ENCODE peak calls at places on chromosomes 4 and X, in six cellular contexts. One of them, this sample, is unnamed.
A peak's percentile ranks its signal among the peaks of the same experiment; 100 is the strongest.

GRCh38 chr4:2135083-2135482 is 76.0 kb downstream of the NAT8L start:
- DNase-seq in A673: peak; percentile 72
- DNase-seq in right lobe of liver: no peak
- DNase-seq in fibroblast of villous mesenchyme: peak; percentile 64
- DNase-seq in left ventricle myocardium inferior: no peak
- DNase-seq in BE2C: no peak
- DNase-seq in this sample: no peak

GRCh38 chrX:78673256-78673655 is 14.1 kb upstream of the RTL3 start:
- DNase-seq in left ventricle myocardium inferior: no peak
- DNase-seq in BE2C: no peak
- DNase-seq in fibroblast of villous mesenchyme: no peak
- DNase-seq in A673: no peak
- DNase-seq in right lobe of liver: no peak
- DNase-seq in this sample: no peak

GRCh38 chr4:126458993-126459392 is 1144.2 kb downstream of the FAT4 start:
- DNase-seq in left ventricle myocardium inferior: no peak
- DNase-seq in BE2C: no peak
- DNase-seq in right lobe of liver: no peak
- DNase-seq in A673: no peak
- DNase-seq in fibroblast of villous mesenchyme: peak; percentile 68
- DNase-seq in this sample: no peak

GRCh38 chrX:79452879-79453278 is 85.7 kb upstream of the ITM2A start:
- DNase-seq in right lobe of liver: no peak
- DNase-seq in BE2C: no peak
- DNase-seq in A673: no peak
- DNase-seq in left ventricle myocardium inferior: no peak
- DNase-seq in fibroblast of villous mesenchyme: no peak
- DNase-seq in this sample: no peak

GRCh38 chr4:21835712-21836111 is 112.9 kb downstream of the KCNIP4 start:
- DNase-seq in A673: no peak
- DNase-seq in fibroblast of villous mesenchyme: no peak
- DNase-seq in right lobe of liver: no peak
- DNase-seq in left ventricle myocardium inferior: no peak
- DNase-seq in BE2C: no peak
- DNase-seq in this sample: no peak

GRCh38 chr4:47031713-47032404 is 492 bp downstream of the GABRB1 start:
- DNase-seq in BE2C: no peak
- DNase-seq in left ventricle myocardium inferior: no peak
- DNase-seq in fibroblast of villous mesenchyme: no peak
- DNase-seq in A673: peak; percentile 11
- DNase-seq in right lobe of liver: no peak
- DNase-seq in this sample: no peak

GRCh38 chr4:40046311-40046980 is 10.2 kb upstream of the N4BP2 start:
- DNase-seq in A673: no peak
- DNase-seq in fibroblast of villous mesenchyme: peak; percentile 79
- DNase-seq in BE2C: no peak
- DNase-seq in left ventricle myocardium inferior: no peak
- DNase-seq in right lobe of liver: peak; percentile 68
- DNase-seq in this sample: no peak

GRCh38 chrX:51192104-51192503 is 140.5 kb upstream of the NUDT10 start:
- DNase-seq in A673: no peak
- DNase-seq in right lobe of liver: no peak
- DNase-seq in fibroblast of villous mesenchyme: no peak
- DNase-seq in BE2C: no peak
- DNase-seq in left ventricle myocardium inferior: no peak
- DNase-seq in this sample: no peak

GRCh38 chrX:45077748-45078424 is 122.8 kb downstream of the DIPK2B start:
- DNase-seq in fibroblast of villous mesenchyme: no peak
- DNase-seq in left ventricle myocardium inferior: no peak
- DNase-seq in A673: no peak
- DNase-seq in BE2C: no peak
- DNase-seq in right lobe of liver: no peak
- DNase-seq in this sample: no peak

GRCh38 chr4:6257243-6258025 is 12.2 kb upstream of the WFS1 start:
- DNase-seq in fibroblast of villous mesenchyme: no peak
- DNase-seq in BE2C: no peak
- DNase-seq in A673: no peak
- DNase-seq in left ventricle myocardium inferior: no peak
- DNase-seq in right lobe of liver: no peak
- DNase-seq in this sample: no peak

GRCh38 chrX:118109065-118109464 is 7.5 kb downstream of the KLHL13 start:
- DNase-seq in A673: no peak
- DNase-seq in left ventricle myocardium inferior: no peak
- DNase-seq in fibroblast of villous mesenchyme: no peak
- DNase-seq in right lobe of liver: no peak
- DNase-seq in BE2C: no peak
- DNase-seq in this sample: no peak

GRCh38 chr4:24659241-24659961 is 75.0 kb upstream of the DHX15 start:
- DNase-seq in left ventricle myocardium inferior: no peak
- DNase-seq in fibroblast of villous mesenchyme: no peak
- DNase-seq in right lobe of liver: no peak
- DNase-seq in A673: no peak
- DNase-seq in BE2C: no peak
- DNase-seq in this sample: no peak

GRCh38 chrX:63349307-63349706 is 1.8 kb downstream of the SPIN4 start:
- DNase-seq in left ventricle myocardium inferior: no peak
- DNase-seq in right lobe of liver: no peak
- DNase-seq in BE2C: no peak
- DNase-seq in A673: no peak
- DNase-seq in fibroblast of villous mesenchyme: no peak
- DNase-seq in this sample: no peak

GRCh38 chrX:120604359-120604782 is 470 bp downstream of the MCTS1 start:
- DNase-seq in A673: peak; percentile 40
- DNase-seq in left ventricle myocardium inferior: no peak
- DNase-seq in fibroblast of villous mesenchyme: peak; percentile 68
- DNase-seq in right lobe of liver: no peak
- DNase-seq in BE2C: peak; percentile 19
- DNase-seq in this sample: peak; percentile 13

GRCh38 chrX:11296051-11296450 is 2.8 kb downstream of the AMELX start:
- DNase-seq in A673: no peak
- DNase-seq in BE2C: no peak
- DNase-seq in right lobe of liver: no peak
- DNase-seq in left ventricle myocardium inferior: no peak
- DNase-seq in fibroblast of villous mesenchyme: no peak
- DNase-seq in this sample: no peak

GRCh38 chr4:133320576-133321170 is 171.6 kb downstream of the PCDH10 start:
- DNase-seq in BE2C: peak; percentile 43
- DNase-seq in right lobe of liver: no peak
- DNase-seq in fibroblast of villous mesenchyme: peak; percentile 20
- DNase-seq in A673: peak; percentile 62
- DNase-seq in left ventricle myocardium inferior: no peak
- DNase-seq in this sample: no peak

GRCh38 chr4:37502070-37502469 is 184.1 kb downstream of the RELL1 start:
- DNase-seq in fibroblast of villous mesenchyme: no peak
- DNase-seq in right lobe of liver: no peak
- DNase-seq in A673: no peak
- DNase-seq in left ventricle myocardium inferior: no peak
- DNase-seq in BE2C: no peak
- DNase-seq in this sample: no peak

GRCh38 chr4:121073672-121074386 is 1.5 kb upstream of the NDNF start:
- DNase-seq in A673: no peak
- DNase-seq in left ventricle myocardium inferior: no peak
- DNase-seq in right lobe of liver: no peak
- DNase-seq in fibroblast of villous mesenchyme: no peak
- DNase-seq in BE2C: no peak
- DNase-seq in this sample: no peak

GRCh38 chr4:129093173-129093974 is at the start of gene SCLT1:
- DNase-seq in left ventricle myocardium inferior: peak; percentile 99
- DNase-seq in right lobe of liver: peak; percentile 99
- DNase-seq in BE2C: peak; percentile 99
- DNase-seq in fibroblast of villous mesenchyme: peak; percentile 99
- DNase-seq in A673: peak; percentile 98
- DNase-seq in this sample: peak; percentile 99

GRCh38 chrX:37757082-37757481 is 22.8 kb upstream of the CYBB start:
- DNase-seq in fibroblast of villous mesenchyme: no peak
- DNase-seq in BE2C: no peak
- DNase-seq in left ventricle myocardium inferior: no peak
- DNase-seq in right lobe of liver: no peak
- DNase-seq in A673: no peak
- DNase-seq in this sample: no peak

GRCh38 chr4:56786955-56787354 is 34.5 kb downstream of the SPINK2 start:
- DNase-seq in fibroblast of villous mesenchyme: peak; percentile 98
- DNase-seq in BE2C: peak; percentile 8
- DNase-seq in left ventricle myocardium inferior: peak; percentile 76
- DNase-seq in A673: no peak
- DNase-seq in right lobe of liver: peak; percentile 35
- DNase-seq in this sample: no peak

GRCh38 chrX:13488706-13489105 is 80.7 kb upstream of the EGFL6 start:
- DNase-seq in right lobe of liver: no peak
- DNase-seq in fibroblast of villous mesenchyme: no peak
- DNase-seq in left ventricle myocardium inferior: no peak
- DNase-seq in A673: no peak
- DNase-seq in BE2C: no peak
- DNase-seq in this sample: no peak

GRCh38 chr4:12399781-12400180 is 971.1 kb upstream of the HS3ST1 start:
- DNase-seq in fibroblast of villous mesenchyme: no peak
- DNase-seq in left ventricle myocardium inferior: no peak
- DNase-seq in A673: no peak
- DNase-seq in BE2C: no peak
- DNase-seq in right lobe of liver: no peak
- DNase-seq in this sample: no peak

GRCh38 chr4:106258145-106259045 is 57.6 kb downstream of the TBCK start:
- DNase-seq in left ventricle myocardium inferior: no peak
- DNase-seq in fibroblast of villous mesenchyme: peak; percentile 36
- DNase-seq in right lobe of liver: no peak
- DNase-seq in BE2C: no peak
- DNase-seq in A673: no peak
- DNase-seq in this sample: no peak

GRCh38 chr4:118814901-118815300 is 21.0 kb downstream of the SEC24D start:
- DNase-seq in right lobe of liver: no peak
- DNase-seq in A673: no peak
- DNase-seq in BE2C: no peak
- DNase-seq in left ventricle myocardium inferior: no peak
- DNase-seq in fibroblast of villous mesenchyme: no peak
- DNase-seq in this sample: peak; percentile 54

GRCh38 chrX:23908219-23909003 is 605 bp downstream of the CXorf58 start:
- DNase-seq in fibroblast of villous mesenchyme: no peak
- DNase-seq in BE2C: no peak
- DNase-seq in A673: peak; percentile 19
- DNase-seq in right lobe of liver: no peak
- DNase-seq in left ventricle myocardium inferior: no peak
- DNase-seq in this sample: no peak

GRCh38 chrX:38999967-39000745 is 198.9 kb downstream of the MID1IP1 start:
- DNase-seq in left ventricle myocardium inferior: no peak
- DNase-seq in BE2C: peak; percentile 34
- DNase-seq in right lobe of liver: no peak
- DNase-seq in fibroblast of villous mesenchyme: peak; percentile 69
- DNase-seq in A673: no peak
- DNase-seq in this sample: no peak

GRCh38 chr4:144872508-144873293 is 225.3 kb downstream of the ANAPC10 start:
- DNase-seq in fibroblast of villous mesenchyme: peak; percentile 23
- DNase-seq in BE2C: no peak
- DNase-seq in right lobe of liver: no peak
- DNase-seq in left ventricle myocardium inferior: no peak
- DNase-seq in A673: no peak
- DNase-seq in this sample: no peak

GRCh38 chr4:24923550-24923949 is 10.7 kb upstream of the CCDC149 start:
- DNase-seq in right lobe of liver: no peak
- DNase-seq in left ventricle myocardium inferior: no peak
- DNase-seq in A673: no peak
- DNase-seq in fibroblast of villous mesenchyme: no peak
- DNase-seq in BE2C: no peak
- DNase-seq in this sample: no peak

GRCh38 chr4:39118034-39118658 is 56.1 kb downstream of the KLHL5 start:
- DNase-seq in BE2C: no peak
- DNase-seq in A673: no peak
- DNase-seq in left ventricle myocardium inferior: no peak
- DNase-seq in fibroblast of villous mesenchyme: peak; percentile 73
- DNase-seq in right lobe of liver: no peak
- DNase-seq in this sample: no peak

GRCh38 chr4:24105183-24106039 is 215.6 kb upstream of the PPARGC1A start:
- DNase-seq in A673: no peak
- DNase-seq in fibroblast of villous mesenchyme: peak; percentile 87
- DNase-seq in left ventricle myocardium inferior: no peak
- DNase-seq in BE2C: no peak
- DNase-seq in right lobe of liver: no peak
- DNase-seq in this sample: no peak

GRCh38 chr4:24643774-24644520 is 59.6 kb upstream of the DHX15 start:
- DNase-seq in A673: no peak
- DNase-seq in fibroblast of villous mesenchyme: peak; percentile 36
- DNase-seq in left ventricle myocardium inferior: no peak
- DNase-seq in BE2C: no peak
- DNase-seq in right lobe of liver: no peak
- DNase-seq in this sample: no peak

GRCh38 chr4:121484633-121485032 is 103.8 kb upstream of the QRFPR start:
- DNase-seq in right lobe of liver: no peak
- DNase-seq in BE2C: peak; percentile 34
- DNase-seq in fibroblast of villous mesenchyme: peak; percentile 69
- DNase-seq in left ventricle myocardium inferior: no peak
- DNase-seq in A673: peak; percentile 70
- DNase-seq in this sample: peak; percentile 36

GRCh38 chr4:110632506-110633357 is 9.9 kb upstream of the PITX2 start:
- DNase-seq in BE2C: no peak
- DNase-seq in right lobe of liver: no peak
- DNase-seq in left ventricle myocardium inferior: no peak
- DNase-seq in fibroblast of villous mesenchyme: peak; percentile 55
- DNase-seq in A673: no peak
- DNase-seq in this sample: no peak

GRCh38 chr4:113106076-113106475 is 56.6 kb downstream of the ANK2 start:
- DNase-seq in fibroblast of villous mesenchyme: peak; percentile 53
- DNase-seq in BE2C: no peak
- DNase-seq in left ventricle myocardium inferior: no peak
- DNase-seq in A673: peak; percentile 60
- DNase-seq in right lobe of liver: no peak
- DNase-seq in this sample: no peak
- TF ChIP-seq CTCF in fibroblast of villous mesenchyme: peak; percentile 38
- TF ChIP-seq CTCF in BE2C: peak; percentile 51
- TF ChIP-seq CTCF in left ventricle myocardium inferior: peak; percentile 57
- TF ChIP-seq CTCF in A673: peak; percentile 51
- TF ChIP-seq CTCF in right lobe of liver: peak; percentile 57
- TF ChIP-seq CTCF in this sample: no peak

GRCh38 chr4:159899596-159899995 is 796.7 kb downstream of the RAPGEF2 start:
- DNase-seq in left ventricle myocardium inferior: no peak
- DNase-seq in right lobe of liver: no peak
- DNase-seq in A673: peak; percentile 21
- DNase-seq in BE2C: no peak
- DNase-seq in fibroblast of villous mesenchyme: no peak
- DNase-seq in this sample: no peak
- TF ChIP-seq CTCF in left ventricle myocardium inferior: no peak
- TF ChIP-seq CTCF in right lobe of liver: no peak
- TF ChIP-seq CTCF in A673: peak; percentile 31
- TF ChIP-seq CTCF in BE2C: peak; percentile 37
- TF ChIP-seq CTCF in fibroblast of villous mesenchyme: no peak
- TF ChIP-seq CTCF in this sample: no peak

GRCh38 chrX:30343206-30343605 is 34.0 kb upstream of the NR0B1 start:
- DNase-seq in A673: no peak
- DNase-seq in right lobe of liver: peak; percentile 17
- DNase-seq in BE2C: no peak
- DNase-seq in fibroblast of villous mesenchyme: no peak
- DNase-seq in left ventricle myocardium inferior: no peak
- DNase-seq in this sample: no peak
- TF ChIP-seq CTCF in A673: no peak
- TF ChIP-seq CTCF in right lobe of liver: peak; percentile 9
- TF ChIP-seq CTCF in BE2C: no peak
- TF ChIP-seq CTCF in fibroblast of villous mesenchyme: no peak
- TF ChIP-seq CTCF in left ventricle myocardium inferior: no peak
- TF ChIP-seq CTCF in this sample: no peak

GRCh38 chrX:19005909-19006308 is 22.0 kb upstream of the PHKA2 start:
- DNase-seq in right lobe of liver: no peak
- DNase-seq in fibroblast of villous mesenchyme: no peak
- DNase-seq in A673: no peak
- DNase-seq in left ventricle myocardium inferior: no peak
- DNase-seq in BE2C: no peak
- DNase-seq in this sample: no peak
- TF ChIP-seq CTCF in right lobe of liver: peak; percentile 24
- TF ChIP-seq CTCF in fibroblast of villous mesenchyme: no peak
- TF ChIP-seq CTCF in A673: no peak
- TF ChIP-seq CTCF in left ventricle myocardium inferior: no peak
- TF ChIP-seq CTCF in BE2C: peak; percentile 5
- TF ChIP-seq CTCF in this sample: no peak

This sample was measured in glutamatergic neuron.